ENCODE peak calls at places on chromosomes 4 and X, in five cellular contexts. X, U, E, W and J are unnamed samples.

GRCh38 chrX:19840899-19841648 is 46.3 kb downstream of the SH3KBP1 start:
- DNase-seq in E (no peak), X (no peak), U (no peak), W (no peak), J (no peak)

GRCh38 chrX:14095702-14096101 is 66.0 kb upstream of the GEMIN8 start:
- DNase-seq in X (peak; percentile 76), W (peak; percentile 3), E (peak; percentile 23), U (no peak), J (no peak)

GRCh38 chr4:76442807-76443206 is 7.8 kb downstream of the SHROOM3 start:
- DNase-seq in W (no peak), E (no peak), U (no peak), X (no peak), J (no peak)

GRCh38 chrX:144916785-144917184 is 330.5 kb upstream of the SPANXN1 start:
- DNase-seq in W (no peak), X (no peak), E (no peak), U (no peak), J (no peak)

GRCh38 chrX:3651272-3651671 is 62.2 kb downstream of the PRKX start:
- DNase-seq in X (peak; percentile 51), U (no peak), W (no peak), E (no peak), J (no peak)

GRCh38 chr4:2558301-2558700 is 21.9 kb downstream of the FAM193A start:
- DNase-seq in U (no peak), X (no peak), E (no peak), W (no peak), J (no peak)

GRCh38 chrX:13005671-13006473 is 31.0 kb downstream of the TMSB4X start:
- DNase-seq in E (no peak), X (no peak), W (no peak), U (no peak), J (no peak)

GRCh38 chr4:132203618-132204017 is 945.5 kb upstream of the PCDH10 start:
- DNase-seq in W (no peak), U (no peak), X (no peak), E (no peak), J (no peak)

GRCh38 chr4:70903282-70903603 is 1.1 kb downstream of the MOB1B start:
- DNase-seq in X (peak; percentile 28), E (no peak), U (no peak), W (no peak), J (no peak)

GRCh38 chrX:150765237-150765636 is 72.0 kb downstream of the MTMR1 start:
- DNase-seq in E (no peak), X (no peak), U (no peak), W (no peak), J (no peak)

GRCh38 chr4:135731681-135732080 is 1530.1 kb upstream of the PABPC4L start:
- DNase-seq in W (no peak), U (no peak), X (no peak), E (no peak), J (no peak)

GRCh38 chr4:15779336-15779735 is 1.2 kb downstream of the CD38 start:
- DNase-seq in U (peak; percentile 15), E (peak; percentile 41), X (peak; percentile 87), W (no peak), J (no peak)

GRCh38 chr4:158850371-158850770 is 81.5 kb downstream of the FNIP2 start:
- DNase-seq in W (no peak), X (no peak), U (no peak), E (no peak), J (no peak)

GRCh38 chr4:152709675-152710438 is 30.1 kb upstream of the TMEM154 start:
- DNase-seq in W (no peak), U (no peak), X (peak; percentile 39), E (no peak), J (no peak)

GRCh38 chr4:179709961-179710624 is 2267.9 kb upstream of the AGA start:
- DNase-seq in X (no peak), U (no peak), W (no peak), E (no peak), J (no peak)

GRCh38 chrX:27057883-27058282 is 405.3 kb downstream of the PPP4R3C start:
- DNase-seq in W (no peak), X (no peak), U (no peak), E (no peak), J (no peak)

DNA sequence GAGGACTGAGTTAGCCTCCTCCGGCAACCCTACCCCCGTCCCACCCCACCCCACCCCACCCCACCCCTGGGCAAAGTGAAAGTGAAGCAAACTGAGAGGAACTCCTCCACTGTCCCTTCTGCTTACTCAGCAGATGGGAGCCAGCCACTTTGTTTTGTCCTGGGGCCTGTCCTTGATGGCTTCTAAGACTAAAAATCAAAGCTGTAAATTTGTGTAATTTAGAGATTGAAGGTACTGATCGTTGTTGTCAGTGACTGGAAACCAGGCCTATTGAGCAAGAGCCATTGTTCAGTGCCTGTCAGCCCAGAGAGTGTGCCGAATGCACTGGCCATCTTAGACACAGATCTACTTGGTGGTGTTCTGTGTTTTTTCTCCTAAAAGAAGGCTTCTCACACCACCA is 161.9 kb downstream of the CBR4 start:
- DNase-seq in U (no peak), E (no peak), W (no peak), X (peak; percentile 53), J (no peak)
- H3K4me3 ChIP-seq in U (peak overlapping the region; percentile 15), E (no peak overlapping the region), W (peak overlapping the region; percentile 31), X (no peak overlapping the region), J (no peak overlapping the region)

DNA sequence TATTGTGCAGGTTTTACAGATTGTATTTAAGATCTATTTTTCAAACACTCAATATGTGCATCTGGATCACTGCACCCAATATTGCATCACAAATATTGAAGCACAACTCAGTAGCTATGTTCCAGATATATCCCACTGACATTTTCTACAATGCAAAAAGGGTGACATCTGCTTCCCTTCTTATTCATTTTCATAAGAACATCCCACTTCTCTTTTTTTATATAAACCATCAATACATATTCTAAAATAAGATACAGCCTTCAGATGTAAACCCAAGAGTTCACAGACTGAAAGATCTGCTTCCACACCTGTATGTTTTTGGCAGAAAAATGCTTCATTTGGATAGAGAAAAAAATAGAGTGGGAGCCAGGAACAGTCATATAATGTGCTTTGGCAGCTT is 815.7 kb upstream of the ADGRL3 start:
- DNase-seq in X (no peak), E (no peak), W (no peak), U (no peak), J (no peak)
- H3K4me3 ChIP-seq in X (no peak overlapping the region), E (no peak overlapping the region), W (no peak overlapping the region), U (no peak overlapping the region), J (no peak overlapping the region)

DNA sequence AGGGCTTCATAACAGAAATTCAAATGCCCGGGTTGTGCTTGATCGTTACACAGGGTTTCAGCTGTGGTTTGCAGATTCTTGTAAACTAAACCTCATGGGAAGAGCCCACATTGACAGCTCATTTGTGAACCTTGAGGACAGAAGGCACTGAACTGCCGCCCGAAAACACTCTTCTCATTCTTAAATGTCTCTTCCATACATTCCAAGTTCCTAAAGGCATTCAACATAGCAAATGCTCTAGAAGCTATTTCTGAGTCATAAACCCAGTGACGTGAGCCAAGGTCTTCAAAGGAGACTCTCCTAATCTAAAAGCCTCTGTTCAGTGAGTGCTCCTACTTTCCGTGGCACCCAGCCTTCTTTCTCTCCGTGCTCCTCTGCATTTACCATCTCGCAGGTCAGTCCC is 737.8 kb upstream of the FRG1 start:
- DNase-seq in X (peak; percentile 34), E (no peak), U (no peak), W (peak; percentile 49), J (peak; percentile 47)
- H3K4me3 ChIP-seq in X (no peak overlapping the region), E (no peak overlapping the region), U (no peak overlapping the region), W (peak overlapping the region; percentile 29), J (no peak overlapping the region)

GRCh38 chr4:105473340-105474109 is at the start of gene PPA2:
- DNase-seq in E (peak; percentile 79), U (peak; percentile 33), X (peak; percentile 94), W (peak; percentile 71), J (peak; percentile 74)

GRCh38 chr4:105466580-105466979 is 7.3 kb downstream of the PPA2 start:
- DNase-seq in U (no peak), X (no peak), W (no peak), E (no peak), J (no peak)

GRCh38 chr4:105472871-105473339 is 957 bp downstream of the PPA2 start:
- DNase-seq in U (no peak), W (no peak), E (no peak), X (no peak), J (no peak)

GRCh38 chr4:105474110-105474518 is 252 bp upstream of the PPA2 start:
- DNase-seq in E (peak; percentile 85), W (peak; percentile 45), U (no peak), X (peak; percentile 91), J (no peak)

GRCh38 chr4:105471566-105472176 is 2.2 kb downstream of the PPA2 start:
- DNase-seq in U (no peak), E (peak; percentile 49), W (peak; percentile 48), X (peak; percentile 83), J (no peak)
- H3K4me3 ChIP-seq in U (no peak overlapping the region), E (no peak overlapping the region), W (peak overlapping the region; percentile 81), X (peak overlapping the region; percentile 66), J (peak overlapping the region; percentile 91)